ENCODE peak calls at places on chromosomes 16 and 17, in ten cellular contexts. P is bronchial epithelial cell, W is ascending aorta, Z is AG04450, S is neural crest cell, N is RWPE1, V is right lobe of liver, Y is brain microvascular endothelial cell, T is ovary, D is HFFc6. E is an unnamed sample.

GRCh38 chr17:76444518-76445311 is 8.2 kb downstream of the UBE2O start:
- DNase-seq in Y (peak; percentile 40), D (no peak), V (no peak), P (peak; percentile 27), S (no peak), W (no peak), N (no peak), Z (no peak), T (no peak), E (no peak)

GRCh38 chr17:78613423-78613822 is 36.2 kb upstream of the DNAH17 start:
- DNase-seq in S (no peak), P (no peak), T (no peak), V (no peak), D (no peak), W (no peak), Y (no peak), N (no peak), Z (no peak), E (no peak)

GRCh38 chr17:57552114-57552601 is 192.9 kb downstream of the CCDC182 start:
- DNase-seq in P (no peak), Z (no peak), Y (peak; percentile 18), W (no peak), N (no peak), S (peak; percentile 58), T (peak; percentile 77), D (no peak), V (no peak), E (no peak)

GRCh38 chr16:56781565-56781964 is 51.6 kb downstream of the NUP93 start:
- DNase-seq in S (no peak), Y (no peak), T (no peak), N (no peak), V (no peak), P (no peak), W (no peak), D (no peak), Z (no peak), E (no peak)

GRCh38 chr16:83244057-83244456 is 563.7 kb upstream of the HSBP1 start:
- DNase-seq in P (no peak), W (no peak), T (no peak), N (no peak), S (no peak), D (no peak), Y (no peak), Z (no peak), V (no peak), E (no peak)

GRCh38 chr16:85037050-85037410 is 9.4 kb downstream of the KIAA0513 start:
- DNase-seq in P (peak; percentile 97), D (peak; percentile 72), W (no peak), S (no peak), V (no peak), N (peak; percentile 86), Y (peak; percentile 82), Z (peak; percentile 36), T (no peak), E (peak; percentile 24)

GRCh38 chr17:50487213-50488096 is 8.8 kb downstream of the RSAD1 start:
- DNase-seq in W (no peak), V (no peak), Y (no peak), S (no peak), D (peak; percentile 9), T (no peak), Z (no peak), P (peak; percentile 90), N (peak; percentile 90), E (no peak)

GRCh38 chr17:29574732-29575510 is 6.4 kb downstream of the TP53I13 start:
- DNase-seq in P (no peak), S (no peak), Y (no peak), W (no peak), N (no peak), D (no peak), Z (no peak), T (no peak), V (peak; percentile 86), E (no peak)

GRCh38 chr17:78933959-78934568 is 8.9 kb upstream of the TIMP2 start:
- DNase-seq in V (peak; percentile 85), Z (peak; percentile 99), P (peak; percentile 86), Y (peak; percentile 98), S (no peak), N (peak; percentile 82), W (peak; percentile 95), T (peak; percentile 99), D (peak; percentile 98), E (peak; percentile 99)

GRCh38 chr17:42920922-42921321 is 20.3 kb downstream of the G6PC1 start:
- DNase-seq in V (no peak), W (no peak), P (no peak), D (no peak), S (no peak), Y (no peak), N (no peak), T (no peak), Z (no peak), E (no peak)

GRCh38 chr16:84065536-84066132 is 23.0 kb upstream of the SLC38A8 start:
- DNase-seq in W (no peak), N (peak; percentile 40), P (peak; percentile 61), V (no peak), S (peak; percentile 65), T (peak; percentile 57), Z (peak; percentile 18), Y (peak; percentile 61), D (peak; percentile 33), E (peak; percentile 51)

GRCh38 chr17:57898487-57899311 is 48.9 kb upstream of the MRPS23 start:
- DNase-seq in S (peak; percentile 57), W (no peak), N (no peak), D (peak; percentile 55), Z (no peak), P (no peak), T (peak; percentile 71), V (no peak), Y (peak; percentile 16), E (peak; percentile 86)

GRCh38 chr17:45019177-45019711 is 32.2 kb downstream of the DCAKD start:
- DNase-seq in S (peak; percentile 26), Z (no peak), Y (no peak), V (peak; percentile 53), P (no peak), D (no peak), N (peak; percentile 59), W (no peak), T (peak; percentile 74), E (peak; percentile 48)

GRCh38 chr17:54435966-54436365 is 464.7 kb upstream of the TOM1L1 start:
- DNase-seq in V (no peak), D (no peak), S (no peak), P (no peak), W (no peak), Z (no peak), Y (no peak), N (no peak), T (no peak), E (no peak)

GRCh38 chr16:66159987-66160386 is 206.5 kb upstream of the CDH5 start:
- DNase-seq in Y (no peak), P (peak; percentile 14), T (no peak), N (peak; percentile 16), V (no peak), S (no peak), Z (no peak), D (no peak), W (no peak), E (peak; percentile 21)
- TF ChIP-seq CTCF in Y (peak; percentile 33), P (peak; percentile 11), T (no peak), N (no peak), V (no peak), S (no peak), Z (peak; percentile 18), D (no peak), W (no peak), E (peak; percentile 37)

GRCh38 chr16:68629315-68629900 is 15.7 kb upstream of the CDH3 start:
- DNase-seq in D (no peak), Y (no peak), T (no peak), P (no peak), Z (no peak), S (no peak), W (no peak), V (no peak), N (no peak), E (no peak)
- TF ChIP-seq CTCF in D (no peak), Y (no peak), T (no peak), P (no peak), Z (no peak), S (no peak), W (no peak), V (no peak), N (no peak), E (no peak)

DNA sequence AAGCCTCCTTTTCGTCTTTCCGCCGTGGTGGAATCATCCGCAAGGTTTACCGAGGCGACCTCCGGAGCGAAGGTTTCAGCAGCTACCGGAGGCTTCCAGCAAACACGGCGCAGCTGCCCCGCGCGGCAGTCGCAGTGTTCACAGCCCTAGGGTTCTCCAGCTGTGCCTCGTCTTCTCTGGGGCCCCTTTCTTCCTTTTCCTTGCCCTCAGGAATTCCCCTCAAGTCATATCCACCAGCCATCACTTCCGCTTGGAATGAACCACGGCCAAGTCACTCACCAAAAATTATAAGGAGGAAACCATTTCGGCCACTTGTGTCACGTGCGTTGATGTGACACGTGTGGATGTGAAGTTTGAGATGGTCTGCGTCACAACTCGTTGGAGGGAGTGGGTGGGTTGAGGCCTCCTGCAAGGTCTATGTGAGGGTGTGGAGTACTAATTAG is 636 bp upstream of the ERN1 start:
- DNase-seq in Y (peak; percentile 60), D (peak; percentile 87), V (peak; percentile 37), S (no peak), N (no peak), T (peak; percentile 62), P (peak; percentile 74), W (peak; percentile 43), Z (no peak), E (peak; percentile 79)
- TF ChIP-seq CTCF in Y (peak; percentile 3), D (no peak), V (no peak), S (no peak), N (no peak), T (peak; percentile 23), P (no peak), W (no peak), Z (no peak), E (no peak)

GRCh38 chr16:58001781-58002410 is 689 bp downstream of the USB1 start:
- DNase-seq in D (no peak), S (no peak), V (no peak), W (no peak), P (no peak), Z (no peak), Y (no peak), N (no peak), T (no peak), E (no peak)

GRCh38 chr16:57999971-58000705 is at the start of gene ZNF319:
- DNase-seq in N (no peak), Z (no peak), V (peak; percentile 33), S (no peak), T (no peak), P (no peak), Y (no peak), D (no peak), W (no peak), E (peak; percentile 24)

GRCh38 chr16:57999366-57999970 is 1.0 kb downstream of the ZNF319 start:
- DNase-seq in N (no peak), D (no peak), P (peak; percentile 44), W (no peak), Y (no peak), Z (no peak), V (peak; percentile 7), S (no peak), T (no peak), E (peak; percentile 42)

GRCh38 chr16:58002411-58002790 is 1.2 kb downstream of the USB1 start:
- DNase-seq in N (no peak), D (no peak), T (no peak), Z (no peak), V (no peak), S (no peak), P (no peak), W (no peak), Y (no peak), E (no peak)

GRCh38 chr16:58000706-58001676 is at the start of gene USB1:
- DNase-seq in S (peak; percentile 85), T (peak; percentile 92), V (peak; percentile 93), N (peak; percentile 88), W (peak; percentile 37), D (peak; percentile 77), P (peak; percentile 77), Z (peak; percentile 39), Y (peak; percentile 75), E (peak; percentile 72)
- TF ChIP-seq CTCF in S (peak; percentile 79), T (peak; percentile 73), V (peak; percentile 69), N (peak; percentile 83), W (peak; percentile 63), D (peak; percentile 77), P (peak; percentile 78), Z (peak; percentile 52), Y (peak; percentile 53), E (peak; percentile 41)